ENCODE peak calls at places on chromosomes 12 and 14, in ten cellular contexts. Y is heart right ventricle; M is mucosa of descending colon; K is left cardiac atrium; S is naive thymus-derived CD8-positive, alpha-beta T cell; F is right lobe of liver; Q is activated naive CD8-positive, alpha-beta T cell treated with anti-CD3 and anti-CD28 coated beads, Interleukin-2, amount 10 ng/mL, durations not matched to agents 7 days and 5 days; N is activated CD4-positive, alpha-beta T cell treated with anti-CD3 and anti-CD28 coated beads for 36 hours; U is CD4-positive, alpha-beta T cell; E is psoas muscle. V is an unnamed sample.

GRCh38 chr14:39217214-39217879 is 16.4 kb upstream of the MIA2 start:
- ATAC-seq in N (no peak), K (no peak), M (no peak), U (no peak), F (no peak), E (no peak), Q (no peak), S (no peak), Y (no peak), V (no peak)

GRCh38 chr14:70052990-70053389 is 135.8 kb downstream of the SLC8A3 start:
- ATAC-seq in N (no peak), F (no peak), Q (no peak), M (no peak), K (no peak), E (no peak), S (no peak), U (no peak), Y (no peak), V (no peak)

GRCh38 chr12:108666326-108666995 is 32.8 kb upstream of the SELPLG start:
- ATAC-seq in K (peak), Q (no peak), Y (peak), U (no peak), N (no peak), E (peak), F (peak), S (no peak), M (no peak), V (no peak)

GRCh38 chr12:120830052-120830940 is 73.9 kb downstream of the SPPL3 start:
- ATAC-seq in K (no peak), S (no peak), U (no peak), Q (no peak), Y (no peak), M (no peak), F (no peak), N (no peak), E (no peak), V (no peak)

GRCh38 chr12:130385193-130385592 is 47.5 kb downstream of the PIWIL1 start:
- ATAC-seq in Q (no peak), E (no peak), S (no peak), U (no peak), Y (no peak), F (peak), M (no peak), N (no peak), K (no peak), V (no peak)

GRCh38 chr12:49331360-49332222 is 5.4 kb downstream of the C1QL4 start:
- ATAC-seq in E (peak), Q (no peak), F (peak), N (no peak), S (peak), K (peak), Y (peak), M (peak), U (peak), V (no peak)

GRCh38 chr12:48972213-48973021 is 882 bp upstream of the WNT10B start:
- ATAC-seq in S (no peak), E (peak), Y (no peak), F (no peak), Q (peak), K (no peak), N (peak), U (no peak), M (no peak), V (no peak)

GRCh38 chr14:24042733-24043132 is 9.1 kb upstream of the CARMIL3 start:
- ATAC-seq in Q (no peak), M (no peak), Y (peak), N (no peak), U (no peak), S (no peak), K (peak), E (peak), F (no peak), V (no peak)

GRCh38 chr12:51265024-51265423 is 5.2 kb downstream of the SMAGP start:
- ATAC-seq in K (no peak), M (no peak), N (peak), S (no peak), Y (no peak), U (peak), Q (peak), E (no peak), F (no peak), V (peak)

GRCh38 chr12:16266085-16266484 is 11.4 kb downstream of the SLC15A5 start:
- ATAC-seq in U (no peak), Q (no peak), Y (no peak), N (no peak), K (no peak), S (no peak), M (no peak), F (no peak), E (no peak), V (no peak)

GRCh38 chr12:117054279-117054678 is 44.9 kb downstream of the TESC start:
- ATAC-seq in K (no peak), M (no peak), E (no peak), Q (no peak), F (no peak), S (no peak), U (no peak), N (no peak), Y (no peak), V (no peak)

GRCh38 chr12:5522358-5523335 is 90.7 kb downstream of the NTF3 start:
- ATAC-seq in N (no peak), U (no peak), E (no peak), K (no peak), M (no peak), S (no peak), Q (no peak), Y (no peak), F (no peak), V (no peak)

GRCh38 chr14:97490521-97491070 is 693.4 kb downstream of the VRK1 start:
- ATAC-seq in U (no peak), Q (no peak), F (no peak), M (no peak), Y (no peak), K (no peak), S (no peak), N (no peak), E (no peak), V (no peak)

GRCh38 chr14:24574206-24574774 is 1.8 kb downstream of the CTSG start:
- ATAC-seq in S (no peak), Q (no peak), K (no peak), U (no peak), F (no peak), M (no peak), Y (no peak), E (no peak), N (no peak), V (peak)

GRCh38 chr12:29795715-29796114 is 12.0 kb upstream of the TMTC1 start:
- ATAC-seq in F (no peak), M (no peak), Y (no peak), Q (no peak), E (no peak), N (no peak), U (no peak), S (no peak), K (no peak), V (no peak)

GRCh38 chr12:76024942-76025600 is 6.5 kb downstream of the PHLDA1 start:
- ATAC-seq in K (peak), E (no peak), S (no peak), U (no peak), Y (peak), M (no peak), N (no peak), F (no peak), Q (no peak), V (no peak)

GRCh38 chr14:26963696-26964095 is 365.9 kb upstream of the NOVA1 start:
- ATAC-seq in U (no peak), Q (no peak), N (no peak), S (no peak), E (peak), Y (peak), M (no peak), K (no peak), F (no peak), V (no peak)

GRCh38 chr12:20885552-20885951 is 75.0 kb downstream of the SLCO1B3 start:
- ATAC-seq in N (no peak), U (no peak), F (no peak), Y (no peak), S (no peak), K (no peak), E (no peak), M (peak), Q (no peak), V (no peak)

GRCh38 chr14:65878586-65878985 is 466.1 kb downstream of the FUT8 start:
- ATAC-seq in U (no peak), N (no peak), E (no peak), S (no peak), K (no peak), Y (no peak), F (no peak), Q (no peak), M (no peak), V (no peak)

GRCh38 chr12:83140135-83140534 is 453.4 kb downstream of the TMTC2 start:
- ATAC-seq in E (no peak), Y (no peak), K (no peak), S (no peak), M (no peak), Q (no peak), N (no peak), F (no peak), U (no peak), V (peak)

GRCh38 chr12:124123432-124124015 is 150.5 kb downstream of the ZNF664 start:
- ATAC-seq in S (no peak), U (no peak), K (no peak), E (no peak), F (no peak), N (no peak), M (no peak), Q (no peak), Y (no peak), V (no peak)

GRCh38 chr12:10310926-10311705 is 3.4 kb downstream of the KLRD1 start:
- ATAC-seq in N (no peak), S (no peak), K (peak), E (no peak), Y (peak), Q (no peak), U (no peak), F (no peak), M (no peak), V (no peak)

GRCh38 chr14:72941286-72941985 is 15.2 kb downstream of the DCAF4 start:
- ATAC-seq in M (no peak), E (no peak), N (no peak), K (no peak), F (no peak), Y (no peak), Q (no peak), S (no peak), U (no peak), V (no peak)

GRCh38 chr12:91991397-91992187 is 154.1 kb downstream of the BTG1 start:
- ATAC-seq in S (peak), U (peak), Y (no peak), K (no peak), M (peak), E (no peak), N (peak), F (peak), Q (peak), V (no peak)

GRCh38 chr12:109606261-109607028 is 32.9 kb downstream of the MVK start:
- ATAC-seq in N (no peak), E (peak), S (no peak), K (peak), Y (peak), M (no peak), U (no peak), F (no peak), Q (no peak), V (no peak)

GRCh38 chr14:78697341-78697740 is 527.2 kb downstream of the NRXN3 start:
- ATAC-seq in E (no peak), M (peak), K (no peak), Y (no peak), F (no peak), Q (no peak), S (no peak), U (no peak), N (no peak), V (no peak)

GRCh38 chr14:69260246-69260978 is 454 bp downstream of the GALNT16 start:
- ATAC-seq in Y (peak), S (peak), E (peak), Q (no peak), U (no peak), M (peak), K (peak), F (no peak), N (peak), V (no peak)

GRCh38 chr12:111024205-111024794 is 103.9 kb upstream of the MYL2 start:
- ATAC-seq in Q (peak), M (peak), S (peak), N (peak), Y (peak), U (peak), F (peak), K (peak), E (peak), V (peak)

GRCh38 chr14:30339311-30339901 is 219.6 kb upstream of the G2E3 start:
- ATAC-seq in F (no peak), S (no peak), Y (no peak), Q (no peak), K (no peak), M (no peak), E (no peak), N (no peak), U (no peak), V (no peak)